ENCODE peak calls at places on chromosomes 5 and 9, in eight cellular contexts. B, H, E, W, V, A, I and F are unnamed samples.

GRCh38 chr9:74721696-74722660 is 165.7 kb downstream of the TRPM6 start:
- DNase-seq in H (no peak), A (no peak), E (no peak), I (no peak), W (no peak), V (no peak), B (no peak), F (no peak)

GRCh38 chr9:137604345-137605145 is 941 bp upstream of the ARRDC1 start:
- DNase-seq in A (no peak), W (no peak), E (no peak), B (no peak), I (no peak), V (no peak), H (peak), F (no peak)

GRCh38 chr5:146644811-146645210 is 128.8 kb upstream of the GPR151 start:
- DNase-seq in W (no peak), V (no peak), A (no peak), E (no peak), I (no peak), H (no peak), B (no peak), F (no peak)

GRCh38 chr5:133607451-133607850 is 4.9 kb downstream of the FSTL4 start:
- DNase-seq in V (no peak), B (no peak), H (no peak), W (no peak), E (no peak), A (no peak), I (no peak), F (no peak)

GRCh38 chr5:30343707-30344106 is 849.8 kb upstream of the CDH6 start:
- DNase-seq in E (no peak), W (no peak), V (no peak), A (no peak), H (no peak), B (no peak), I (no peak), F (no peak)

GRCh38 chr5:169895876-169896275 is 84.4 kb downstream of the INSYN2B start:
- DNase-seq in B (no peak), E (no peak), V (peak), W (no peak), A (no peak), H (peak), I (no peak), F (no peak)

GRCh38 chr5:78287833-78288232 is 6.7 kb downstream of the AP3B1 start:
- DNase-seq in B (peak), V (peak), W (no peak), A (no peak), E (no peak), H (peak), I (no peak), F (no peak)

GRCh38 chr9:127185931-127186781 is 63.7 kb upstream of the ANGPTL2 start:
- DNase-seq in B (peak), H (peak), V (peak), E (peak), I (no peak), A (no peak), W (no peak), F (no peak)

GRCh38 chr5:38208782-38209378 is 49.5 kb upstream of the EGFLAM start:
- DNase-seq in I (no peak), E (no peak), H (peak), V (peak), A (no peak), B (peak), W (no peak), F (peak)

GRCh38 chr5:149129181-149129580 is 12.1 kb upstream of the ABLIM3 start:
- DNase-seq in E (no peak), I (no peak), A (no peak), V (peak), H (peak), W (no peak), B (no peak), F (no peak)

GRCh38 chr9:84228130-84228735 is 112.3 kb downstream of the SLC28A3 start:
- DNase-seq in I (no peak), B (no peak), W (no peak), E (no peak), A (no peak), V (no peak), H (no peak), F (no peak)

GRCh38 chr5:163489055-163489744 is 16.2 kb upstream of the MAT2B start:
- DNase-seq in E (no peak), A (no peak), H (peak), B (peak), I (peak), V (peak), W (no peak), F (no peak)

GRCh38 chr5:94969174-94969573 is 315.7 kb downstream of the MCTP1 start:
- DNase-seq in A (no peak), B (peak), E (no peak), H (peak), I (no peak), V (peak), W (no peak), F (no peak)

GRCh38 chr5:133289686-133290367 is 238.0 kb downstream of the HSPA4 start:
- DNase-seq in E (no peak), H (no peak), B (no peak), W (no peak), V (no peak), A (no peak), I (no peak), F (no peak)

GRCh38 chr5:88116396-88116795 is 152.2 kb downstream of the TMEM161B start:
- DNase-seq in E (no peak), A (no peak), H (no peak), B (no peak), I (no peak), W (no peak), V (no peak), F (no peak)

GRCh38 chr9:101536938-101537337 is 3.3 kb downstream of the RNF20 start:
- DNase-seq in B (peak), I (peak), E (no peak), W (no peak), H (peak), A (no peak), V (peak), F (no peak)

GRCh38 chr9:14910178-14910805 is at the start of gene FREM1:
- DNase-seq in H (peak), I (no peak), B (peak), E (no peak), A (no peak), V (no peak), W (no peak), F (no peak)

GRCh38 chr5:138109463-138110265 is 25.8 kb downstream of the WNT8A start:
- DNase-seq in I (no peak), B (no peak), H (peak), A (no peak), W (no peak), E (no peak), V (peak), F (no peak)

GRCh38 chr5:15285901-15286583 is 213.9 kb upstream of the FBXL7 start:
- DNase-seq in B (peak), H (peak), I (no peak), E (no peak), W (no peak), V (peak), A (no peak), F (no peak)

GRCh38 chr9:37466037-37466709 is 923 bp upstream of the ZBTB5 start:
- DNase-seq in E (peak), V (no peak), A (peak), W (peak), B (peak), H (peak), I (peak), F (peak)

GRCh38 chr9:87109851-87110250 is 162.5 kb upstream of the GAS1 start:
- DNase-seq in I (no peak), W (no peak), E (no peak), H (peak), B (peak), A (no peak), V (peak), F (no peak)

GRCh38 chr5:91024160-91024559 is 359.0 kb downstream of the ARRDC3 start:
- DNase-seq in H (no peak), I (no peak), W (no peak), V (no peak), A (no peak), B (no peak), E (no peak), F (no peak)

GRCh38 chr5:98773464-98774191 is at the start of gene RGMB:
- DNase-seq in I (peak), E (peak), A (peak), W (peak), H (peak), V (peak), B (peak), F (peak)

GRCh38 chr9:19161257-19162025 is 34.1 kb upstream of the PLIN2 start:
- DNase-seq in B (peak), W (peak), V (peak), A (peak), I (peak), H (peak), E (no peak), F (no peak)

GRCh38 chr5:107781451-107781850 is 110.7 kb upstream of the EFNA5 start:
- DNase-seq in B (peak), I (no peak), V (peak), H (no peak), W (no peak), E (no peak), A (no peak), F (no peak)

GRCh38 chr5:139690385-139691274 is 42.5 kb downstream of the CXXC5 start:
- DNase-seq in I (no peak), H (peak), B (peak), V (peak), W (no peak), E (no peak), A (no peak), F (no peak)

GRCh38 chr5:112921833-112922817 is at the start of gene REEP5:
- DNase-seq in H (peak), V (peak), B (peak), E (peak), I (peak), W (peak), A (peak), F (peak)

GRCh38 chr9:104263942-104264341 is 169.8 kb downstream of the SMC2 start:
- DNase-seq in V (no peak), B (no peak), E (no peak), I (no peak), W (no peak), H (no peak), A (no peak), F (no peak)

GRCh38 chr5:150438873-150439546 is 10.5 kb downstream of the RPS14 start:
- DNase-seq in A (no peak), I (no peak), W (no peak), B (peak), V (no peak), H (peak), E (no peak), F (no peak)

GRCh38 chr5:138032572-138033274 is at the start of gene FAM13B:
- DNase-seq in V (peak), A (peak), H (peak), I (peak), E (peak), B (peak), W (peak), F (peak)

GRCh38 chr5:157998021-157998504 is 139.1 kb upstream of the CLINT1 start:
- DNase-seq in B (peak), I (no peak), W (no peak), V (peak), E (no peak), H (peak), A (no peak), F (no peak)

GRCh38 chr5:1413611-1414241 is 31.5 kb downstream of the SLC6A3 start:
- DNase-seq in H (no peak), A (no peak), I (no peak), E (no peak), W (no peak), V (no peak), B (no peak), F (no peak)

GRCh38 chr9:70222354-70222753 is 36.4 kb upstream of the SMC5 start:
- DNase-seq in W (no peak), V (peak), A (no peak), H (peak), B (no peak), I (no peak), E (no peak), F (no peak)

GRCh38 chr9:134570151-134570621 is 71.4 kb upstream of the COL5A1 start:
- DNase-seq in A (no peak), B (no peak), E (peak), I (no peak), H (peak), V (no peak), W (no peak), F (no peak)

GRCh38 chr5:160369990-160370712 is at the start of gene C1QTNF2:
- DNase-seq in A (no peak), I (peak), V (peak), B (peak), E (no peak), W (no peak), H (peak), F (no peak)

GRCh38 chr5:170329524-170329923 is 31.9 kb upstream of the LCP2 start:
- DNase-seq in B (no peak), A (no peak), V (no peak), H (no peak), E (no peak), W (no peak), I (no peak), F (no peak)

GRCh38 chr9:97735070-97735600 is 38.0 kb upstream of the XPA start:
- DNase-seq in B (no peak), A (no peak), H (no peak), I (no peak), W (no peak), E (no peak), V (no peak), F (no peak)

GRCh38 chr5:115685480-115685879 is 59.6 kb upstream of the TMED7 start:
- DNase-seq in H (peak), W (no peak), B (no peak), A (no peak), E (no peak), I (no peak), V (no peak), F (no peak)